ENCODE peak calls at places on chromosomes 1 and 21, in eight cellular contexts. O, F, G, U, T, H, E and I are unnamed samples.

GRCh38 chr1:217026506-217026905 is 303.3 kb upstream of the ESRRG start:
- DNase-seq in G (no peak), U (no peak), T (no peak), E (no peak), F (no peak), O (no peak), H (no peak), I (no peak)

GRCh38 chr1:166638137-166638536 is 201.1 kb upstream of the POGK start:
- DNase-seq in U (no peak), T (no peak), E (no peak), F (no peak), O (no peak), G (no peak), H (no peak), I (no peak)

GRCh38 chr1:93908394-93909145 is 660 bp downstream of the GCLM start:
- DNase-seq in U (peak; percentile 66), E (peak; percentile 44), T (peak; percentile 37), F (peak; percentile 2), H (no peak), O (no peak), G (peak; percentile 39), I (peak; percentile 12)

GRCh38 chr1:185467125-185467524 is 150.1 kb upstream of the IVNS1ABP start:
- DNase-seq in E (no peak), F (no peak), O (no peak), H (no peak), T (no peak), G (no peak), U (no peak), I (no peak)

GRCh38 chr1:51664412-51665240 is 47.7 kb downstream of the OSBPL9 start:
- DNase-seq in T (no peak), G (no peak), E (no peak), F (no peak), H (no peak), O (no peak), U (no peak), I (no peak)

GRCh38 chr1:117120774-117121588 is 568 bp downstream of the TRIM45 start:
- DNase-seq in T (peak; percentile 12), O (peak; percentile 54), U (no peak), H (no peak), E (no peak), F (no peak), G (no peak), I (no peak)

GRCh38 chr1:1230656-1231399 is 973 bp downstream of the SDF4 start:
- DNase-seq in E (no peak), O (no peak), F (no peak), H (no peak), T (peak; percentile 44), G (peak; percentile 66), U (no peak), I (no peak)

GRCh38 chr1:204600203-204600602 is 84.0 kb downstream of the MDM4 start:
- DNase-seq in E (no peak), U (no peak), T (no peak), F (no peak), H (no peak), O (no peak), G (no peak), I (no peak)

GRCh38 chr1:151976015-151976343 is 17.7 kb downstream of the S100A10 start:
- DNase-seq in H (no peak), U (no peak), E (no peak), F (no peak), O (no peak), T (no peak), G (no peak), I (no peak)

GRCh38 chr1:64111787-64112186 is 91.6 kb upstream of the UBE2U start:
- DNase-seq in E (no peak), T (no peak), U (no peak), H (no peak), G (no peak), O (no peak), F (no peak), I (no peak)

GRCh38 chr1:39184354-39184818 is 20.1 kb upstream of the MACF1 start:
- DNase-seq in E (no peak), O (no peak), H (no peak), F (no peak), G (no peak), U (no peak), T (no peak), I (no peak)

GRCh38 chr21:45262616-45263015 is 25.1 kb downstream of the POFUT2 start:
- DNase-seq in T (no peak), G (no peak), F (no peak), O (no peak), E (no peak), H (no peak), U (no peak), I (no peak)

GRCh38 chr1:177334276-177334675 is 163.5 kb downstream of the BRINP2 start:
- DNase-seq in F (no peak), E (no peak), U (no peak), O (no peak), T (no peak), H (no peak), G (peak; percentile 36), I (no peak)

GRCh38 chr1:234956821-234957329 is 171.8 kb downstream of the TOMM20 start:
- DNase-seq in O (no peak), H (no peak), T (peak; percentile 65), G (no peak), U (no peak), E (no peak), F (no peak), I (no peak)

GRCh38 chr1:111476761-111477309 is 3.1 kb downstream of the C1orf162 start:
- DNase-seq in O (no peak), T (peak; percentile 61), G (no peak), E (peak; percentile 21), U (peak; percentile 76), H (no peak), F (no peak), I (no peak)

GRCh38 chr1:202848191-202848542 is 37.4 kb downstream of the PCAT6 start:
- DNase-seq in E (no peak), T (no peak), O (no peak), G (no peak), U (no peak), H (no peak), F (no peak), I (no peak)

GRCh38 chr21:46154155-46154954 is 1.0 kb downstream of the FTCD start:
- DNase-seq in T (no peak), H (no peak), E (no peak), O (no peak), U (no peak), G (no peak), F (no peak), I (no peak)

GRCh38 chr1:157978547-157979403 is 14.7 kb upstream of the KIRREL1 start:
- DNase-seq in H (no peak), T (no peak), O (no peak), G (no peak), F (no peak), U (no peak), E (no peak), I (no peak)

GRCh38 chr1:42933060-42933586 is 25.5 kb downstream of the SLC2A1 start:
- DNase-seq in O (no peak), G (no peak), E (no peak), T (no peak), U (no peak), H (no peak), F (no peak), I (no peak)

GRCh38 chr1:217137210-217137871 is 414.1 kb upstream of the ESRRG start:
- DNase-seq in T (no peak), H (no peak), G (no peak), U (no peak), F (no peak), E (no peak), O (no peak), I (no peak)